ENCODE peak calls at places on chromosomes 5 and 9, in eight cellular contexts. K is fibroblast of lung; F is breast epithelium; H is aorta; O is spleen; V is CD8-positive, alpha-beta memory T cell; Y is pancreas; B is AG04450. A is an unnamed sample. For H3K27me3, the result is how much of the 10 kb centered on the place peaks cover.

GRCh38 chr9:107390319-107390718 is 99.2 kb downstream of the KLF4 start:
- DNase-seq in K (no peak), B (no peak), Y (no peak), F (no peak), O (no peak), H (no peak), V (no peak), A (no peak)

GRCh38 chr5:74360535-74361210 is 279.9 kb downstream of the ENC1 start:
- DNase-seq in O (no peak), K (peak), V (no peak), B (no peak), Y (no peak), H (no peak), F (no peak), A (no peak)

GRCh38 chr5:180779985-180780610 is 22.5 kb downstream of the MGAT1 start:
- DNase-seq in V (no peak), H (no peak), Y (no peak), F (no peak), O (no peak), B (no peak), K (no peak), A (no peak)

GRCh38 chr9:110048976-110049698 is 158.8 kb downstream of the C9orf152 start:
- DNase-seq in K (peak), B (no peak), Y (no peak), V (no peak), H (peak), O (peak), F (no peak), A (no peak)

GRCh38 chr5:126438871-126439270 is 15.7 kb downstream of the GRAMD2B start:
- DNase-seq in B (no peak), Y (no peak), O (no peak), K (peak), F (no peak), V (no peak), H (no peak), A (no peak)

GRCh38 chr9:34254966-34255825 is 73.9 kb downstream of the KIF24 start:
- DNase-seq in H (no peak), F (no peak), Y (no peak), K (no peak), V (no peak), O (no peak), B (no peak), A (peak)

GRCh38 chr5:121681200-121681855 is 170.4 kb upstream of the FTMT start:
- DNase-seq in B (no peak), V (no peak), K (peak), Y (no peak), F (no peak), O (no peak), H (no peak), A (no peak)

GRCh38 chr5:141696431-141696830 is 14.4 kb upstream of the ARAP3 start:
- DNase-seq in V (no peak), B (no peak), Y (no peak), F (no peak), O (no peak), K (no peak), H (no peak), A (no peak)

GRCh38 chr5:124088289-124089064 is 576.5 kb downstream of the CSNK1G3 start:
- DNase-seq in Y (no peak), H (no peak), O (no peak), K (no peak), F (no peak), V (no peak), B (no peak), A (no peak)

DNA sequence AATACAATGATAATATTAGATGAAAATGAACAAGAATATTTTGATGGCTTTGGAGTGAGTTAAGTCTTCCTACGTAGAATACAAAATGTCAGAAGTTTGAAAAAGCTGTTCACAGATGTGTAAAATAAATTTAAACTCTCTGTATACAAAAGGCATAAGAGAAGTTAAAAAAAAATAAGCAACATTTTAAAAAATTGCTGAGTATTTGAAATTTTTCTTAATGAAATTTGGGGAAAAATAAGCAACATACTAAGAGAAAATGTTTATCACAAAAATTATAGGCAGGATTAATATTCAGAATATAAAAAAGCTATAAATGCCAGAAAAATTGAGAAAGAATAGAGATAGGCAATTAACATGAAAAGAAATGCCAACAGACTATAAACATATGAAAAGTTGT is 470.7 kb upstream of the TRPC7 start:
- DNase-seq in B (no peak), V (no peak), O (no peak), K (no peak), Y (no peak), H (no peak), F (no peak), A (no peak)
- H3K27me3 ChIP-seq in B (under half), V (under half), O (under half), K (under half), Y (under half), H (under half), F (under half), A (under half)

DNA sequence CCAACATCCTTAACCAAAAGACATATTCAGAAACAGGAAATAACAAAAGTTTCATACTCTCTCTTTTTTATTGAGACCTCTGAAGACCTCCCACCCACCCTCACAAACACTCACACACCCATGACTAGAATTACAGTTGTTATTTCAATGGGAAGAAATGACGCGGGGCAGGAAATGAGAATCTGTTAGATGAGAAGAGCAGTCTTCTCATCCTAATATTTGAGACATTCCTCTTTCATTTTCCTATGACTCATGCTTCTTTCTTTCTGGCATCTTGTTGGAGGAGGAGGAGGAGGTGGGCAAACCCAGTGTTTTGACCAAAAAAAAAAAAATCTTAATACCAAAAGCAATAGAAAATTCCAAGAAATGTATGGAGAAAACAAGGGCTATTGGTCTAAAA is 179.5 kb upstream of the TARS1 start:
- DNase-seq in V (no peak), Y (no peak), B (peak), F (no peak), K (peak), H (no peak), O (no peak), A (no peak)
- H3K27me3 ChIP-seq in V (under half), Y (under half), B (under half), F (under half), K (under half), H (under half), O (under half), A (under half)

DNA sequence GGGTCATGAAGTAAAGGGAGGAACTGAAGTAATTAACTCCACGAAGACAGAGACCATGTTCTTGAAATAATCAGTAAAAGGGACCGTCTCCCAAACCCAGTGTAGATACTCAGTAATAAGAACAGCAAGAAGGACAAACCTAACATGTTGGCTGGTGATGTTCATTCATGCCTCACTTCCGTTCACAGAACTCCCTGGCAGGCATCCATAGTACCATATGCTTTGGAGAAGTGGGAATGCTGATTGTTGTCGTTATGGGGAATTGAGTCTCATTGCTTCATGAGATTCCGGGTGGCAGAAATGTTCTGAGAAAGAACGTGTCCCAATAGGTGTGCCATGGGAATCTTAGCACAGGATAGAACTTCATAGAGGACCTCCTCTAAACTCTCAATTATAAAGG is 452.3 kb downstream of the ZSWIM6 start:
- DNase-seq in V (no peak), Y (no peak), O (no peak), B (no peak), H (no peak), K (peak), F (no peak), A (no peak)
- H3K27me3 ChIP-seq in V (under half), Y (under half), O (under half), B (under half), H (under half), K (under half), F (under half), A (under half)

GRCh38 chr9:132154925-132155324 is 6.9 kb upstream of the NTNG2 start:
- DNase-seq in K (no peak), F (no peak), Y (no peak), H (no peak), V (no peak), O (no peak), B (no peak), A (no peak)

GRCh38 chr9:132155514-132155913 is 6.3 kb upstream of the NTNG2 start:
- DNase-seq in Y (no peak), K (no peak), H (no peak), B (no peak), O (no peak), V (no peak), F (no peak), A (no peak)

GRCh38 chr9:132157347-132158116 is 4.3 kb upstream of the NTNG2 start:
- DNase-seq in O (no peak), V (no peak), B (no peak), Y (no peak), F (no peak), K (no peak), H (no peak), A (no peak)

GRCh38 chr9:132152231-132152630 is 9.6 kb upstream of the NTNG2 start:
- DNase-seq in B (no peak), V (no peak), K (no peak), O (no peak), F (no peak), H (no peak), Y (no peak), A (no peak)

GRCh38 chr9:132156256-132156655 is 5.6 kb upstream of the NTNG2 start:
- DNase-seq in K (no peak), F (no peak), B (no peak), H (no peak), O (no peak), V (no peak), Y (no peak), A (no peak)
- H3K27me3 ChIP-seq in K (under half), F (under half), B (half or more), H (under half), O (under half), V (under half), Y (under half), A (under half)

GRCh38 chr5:3594514-3595101 is 1.0 kb upstream of the IRX1 start:
- DNase-seq in O (no peak), F (no peak), Y (no peak), B (no peak), K (peak), H (no peak), V (no peak), A (no peak)
- H3K27me3 ChIP-seq in O (under half), F (half or more), Y (under half), B (half or more), K (under half), H (under half), V (under half), A (half or more)

DNA sequence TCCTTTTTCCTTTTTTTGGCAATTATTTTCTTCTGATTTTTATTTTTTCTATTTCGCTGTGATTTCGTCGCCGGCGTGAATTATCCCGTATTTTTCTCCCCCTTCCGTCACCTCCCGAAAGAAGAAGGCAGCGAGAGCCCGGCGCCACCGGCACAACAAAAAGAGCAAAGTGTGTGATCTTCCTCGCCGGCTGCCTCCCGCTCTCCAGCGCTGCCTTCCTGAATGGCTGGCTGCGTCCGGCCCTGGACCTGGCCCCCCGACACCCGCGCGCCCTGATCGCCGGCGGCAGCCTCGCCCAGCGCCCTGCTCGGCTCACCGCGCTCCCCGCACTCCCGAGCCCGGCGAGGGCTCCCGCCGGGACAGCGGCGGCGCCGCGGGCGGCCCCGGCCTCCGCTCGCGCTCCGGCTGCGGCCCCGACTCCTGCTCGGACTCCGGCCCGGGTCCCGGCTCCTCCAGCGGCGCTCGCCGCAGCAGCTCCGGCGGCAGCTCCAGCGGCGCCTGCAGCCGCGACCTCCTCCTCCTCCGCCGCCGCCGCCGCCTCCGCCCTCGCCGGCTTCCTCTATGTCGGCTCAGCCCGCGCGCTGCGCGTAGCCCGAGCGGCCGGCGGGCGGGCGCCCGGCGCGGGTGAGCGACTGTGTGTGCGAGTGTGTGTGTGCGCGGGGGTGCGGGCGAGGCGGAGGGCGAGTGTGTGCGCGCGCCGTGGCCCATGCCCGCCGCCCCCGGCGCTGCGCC is 943 bp downstream of the NR2F1 start:
- DNase-seq in K (peak), H (peak), V (peak), B (no peak), F (no peak), Y (peak), O (peak), A (no peak)
- H3K27me3 ChIP-seq in K (under half), H (under half), V (half or more), B (under half), F (half or more), Y (under half), O (under half), A (half or more)

DNA sequence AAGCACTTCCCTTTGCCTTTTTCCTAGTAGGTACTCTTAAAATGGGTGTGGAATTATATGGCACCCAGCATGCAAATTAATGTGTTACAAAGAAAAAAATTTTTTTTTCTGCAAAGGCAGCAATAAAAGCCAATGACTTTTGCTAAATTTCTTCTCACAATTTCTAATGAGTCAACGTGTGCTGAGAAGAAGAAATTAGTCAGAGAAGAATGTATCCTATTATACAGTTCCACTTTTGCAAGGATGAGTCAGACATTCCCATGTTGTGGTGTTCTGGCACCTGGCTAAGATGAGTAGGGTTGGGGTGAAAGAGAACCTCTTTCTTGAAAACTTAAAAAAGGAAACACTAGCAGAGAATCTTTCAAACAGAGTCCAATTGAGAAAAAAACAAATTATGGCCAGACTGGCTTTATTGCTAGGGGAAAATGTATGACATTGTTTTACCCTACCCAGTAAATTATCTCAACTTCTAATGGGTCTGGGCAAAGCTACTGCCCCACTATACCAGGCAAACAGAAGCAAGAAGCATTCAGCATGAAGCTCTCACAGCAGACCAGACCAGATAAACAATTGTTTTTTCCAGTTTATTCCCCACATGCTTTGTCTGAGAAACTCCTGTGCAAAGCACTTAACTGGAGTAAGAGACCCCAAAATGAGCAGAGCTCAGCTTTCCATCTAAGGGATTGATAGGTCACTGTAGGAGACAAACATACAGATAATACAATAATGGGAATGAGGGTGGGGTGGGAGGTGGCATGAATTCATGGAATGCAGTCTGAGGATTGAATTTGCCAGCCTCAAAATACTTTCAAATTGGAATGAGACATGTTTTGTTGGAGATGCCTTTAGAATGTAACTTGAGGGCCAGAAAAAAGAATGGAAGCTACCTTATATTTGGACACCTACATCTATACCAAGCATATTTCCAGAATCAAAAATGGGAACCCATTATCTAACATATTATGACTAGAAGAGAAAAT is 220.8 kb upstream of the RFX3 start:
- DNase-seq in B (peak), K (peak), H (no peak), Y (no peak), F (no peak), V (no peak), O (no peak), A (no peak)
- H3K27me3 ChIP-seq in B (under half), K (under half), H (under half), Y (under half), F (under half), V (under half), O (under half), A (under half)